ENCODE peak calls at places on chromosomes 13 and 19, in seven cellular contexts. T is heart right ventricle, O is IMR-90, J is uterus, D is GM23248, H is neuronal stem cell, P is pancreas. K is an unnamed sample.

GRCh38 chr19:11377756-11378155 is 3.3 kb downstream of the SWSAP1 start:
- DNase-seq in T (no peak), O (peak; percentile 37), J (no peak), D (peak; percentile 77), H (no peak), P (no peak), K (no peak)

GRCh38 chr13:28034256-28034655 is 45.8 kb upstream of the URAD start:
- DNase-seq in T (no peak), O (no peak), J (no peak), D (no peak), H (no peak), P (no peak), K (no peak)

GRCh38 chr13:30526612-30527217 is 61.0 kb upstream of the HMGB1 start:
- DNase-seq in T (peak; percentile 6), O (peak; percentile 25), J (peak; percentile 39), D (no peak), H (no peak), P (no peak), K (no peak)

GRCh38 chr19:51181377-51181912 is 39.3 kb downstream of the SIGLEC7 start:
- DNase-seq in T (no peak), O (no peak), J (no peak), D (no peak), H (no peak), P (no peak), K (no peak)

GRCh38 chr19:55369651-55370304 is 485 bp downstream of the IL11 start:
- DNase-seq in T (no peak), O (peak; percentile 76), J (no peak), D (peak; percentile 95), H (peak; percentile 63), P (no peak), K (no peak)

GRCh38 chr19:28596561-28597071 is 616.3 kb downstream of the UQCRFS1 start:
- DNase-seq in T (no peak), O (no peak), J (no peak), D (no peak), H (no peak), P (peak; percentile 37), K (no peak)

GRCh38 chr13:33676700-33677048 is 141.3 kb upstream of the RFC3 start:
- DNase-seq in T (peak; percentile 64), O (peak; percentile 21), J (peak; percentile 29), D (peak; percentile 69), H (no peak), P (peak; percentile 59), K (peak; percentile 70)

GRCh38 chr13:96090240-96091101 is 564 bp downstream of the HS6ST3 start:
- DNase-seq in T (no peak), O (no peak), J (no peak), D (peak; percentile 48), H (peak; percentile 11), P (peak; percentile 46), K (no peak)

GRCh38 chr13:93603043-93603442 is 376.4 kb downstream of the GPC6 start:
- DNase-seq in T (no peak), O (peak; percentile 82), J (no peak), D (peak; percentile 95), H (no peak), P (no peak), K (no peak)

GRCh38 chr19:53130506-53130905 is 2.2 kb downstream of the ZNF415 start:
- DNase-seq in T (peak; percentile 11), O (no peak), J (no peak), D (peak; percentile 13), H (no peak), P (no peak), K (no peak)

GRCh38 chr13:20128459-20128927 is 32.4 kb downstream of the GJA3 start:
- DNase-seq in T (no peak), O (no peak), J (no peak), D (no peak), H (no peak), P (peak; percentile 62), K (peak; percentile 33)

GRCh38 chr19:4380254-4380727 is 20.1 kb downstream of the SH3GL1 start:
- DNase-seq in T (peak; percentile 60), O (no peak), J (peak; percentile 27), D (peak; percentile 47), H (no peak), P (peak; percentile 51), K (no peak)

GRCh38 chr19:39411832-39412099 is 703 bp upstream of the PLEKHG2 start:
- DNase-seq in T (peak; percentile 92), O (peak; percentile 92), J (peak; percentile 91), D (peak; percentile 96), H (peak; percentile 89), P (peak; percentile 89), K (peak; percentile 97)

GRCh38 chr19:39413903-39414608 is 1.6 kb downstream of the PLEKHG2 start:
- DNase-seq in T (no peak), O (peak; percentile 28), J (peak; percentile 47), D (peak; percentile 44), H (no peak), P (peak; percentile 55), K (peak; percentile 43)

GRCh38 chr19:39413269-39413902 is 917 bp downstream of the PLEKHG2 start:
- DNase-seq in T (peak; percentile 87), O (peak; percentile 60), J (peak; percentile 82), D (peak; percentile 75), H (no peak), P (peak; percentile 75), K (peak; percentile 56)

GRCh38 chr19:39412100-39412866 is at the start of gene PLEKHG2:
- DNase-seq in T (peak; percentile 98), O (peak; percentile 100), J (peak; percentile 98), D (peak; percentile 100), H (peak; percentile 100), P (peak; percentile 95), K (peak; percentile 95)

GRCh38 chr19:39412867-39413268 is 399 bp downstream of the PLEKHG2 start:
- DNase-seq in T (no peak), O (no peak), J (no peak), D (no peak), H (no peak), P (no peak), K (no peak)
- H3K4me1 ChIP-seq in T (peaks cover 14% of the 10 kb centered on the region), O (peaks cover 26% of the 10 kb centered on the region), J (peaks cover 20% of the 10 kb centered on the region), D (peaks cover 16% of the 10 kb centered on the region), H (peaks cover 35% of the 10 kb centered on the region), P (peaks cover 12% of the 10 kb centered on the region), K (peaks cover 13% of the 10 kb centered on the region)

GRCh38 chr19:13018037-13018914 is 23.0 kb downstream of the NFIX start:
- DNase-seq in T (peak; percentile 75), O (peak; percentile 35), J (peak; percentile 84), D (peak; percentile 77), H (no peak), P (no peak), K (no peak)
- H3K4me1 ChIP-seq in T (peaks cover 50% of the 10 kb centered on the region), O (peaks cover 48% of the 10 kb centered on the region), J (peaks cover 28% of the 10 kb centered on the region), D (peaks cover 79% of the 10 kb centered on the region), H (peaks cover 10% of the 10 kb centered on the region), P (peaks cover 4% of the 10 kb centered on the region), K (peaks cover 7% of the 10 kb centered on the region)

GRCh38 chr19:49427339-49427738 is 2.2 kb downstream of the GFY start:
- DNase-seq in T (no peak), O (no peak), J (no peak), D (no peak), H (no peak), P (no peak), K (no peak)
- H3K4me1 ChIP-seq in T (peaks cover 7% of the 10 kb centered on the region), O (peaks cover 2% of the 10 kb centered on the region), J (peaks cover 7% of the 10 kb centered on the region), D (no peaks in the 10 kb centered on the region), H (peaks cover 28% of the 10 kb centered on the region), P (no peaks in the 10 kb centered on the region), K (peaks cover 8% of the 10 kb centered on the region)

DNA sequence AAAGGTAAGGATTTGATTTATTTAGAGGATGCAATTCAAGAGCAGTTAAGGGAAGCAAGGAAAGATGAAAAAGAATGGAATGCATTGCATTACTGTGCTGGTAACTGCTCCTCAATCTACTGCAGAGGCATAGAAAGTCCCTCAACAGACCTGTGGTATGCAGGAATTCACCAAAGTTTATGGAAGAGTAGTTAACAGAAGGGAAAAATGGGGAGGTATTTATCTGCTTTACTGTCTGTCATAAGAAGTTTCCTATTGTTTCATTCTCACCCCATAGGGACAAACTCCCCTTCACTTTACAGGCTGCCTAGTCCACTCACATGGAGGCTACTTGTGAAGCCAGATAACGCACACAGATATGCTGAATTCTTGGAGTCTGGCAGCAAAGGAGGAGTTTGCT is 354.9 kb upstream of the SPRY2 start:
- DNase-seq in T (no peak), O (no peak), J (no peak), D (no peak), H (no peak), P (no peak), K (no peak)
- H3K4me1 ChIP-seq in T (no peaks in the 10 kb centered on the region), O (no peaks in the 10 kb centered on the region), J (no peaks in the 10 kb centered on the region), D (no peaks in the 10 kb centered on the region), H (no peaks in the 10 kb centered on the region), P (no peaks in the 10 kb centered on the region), K (no peaks in the 10 kb centered on the region)

DNA sequence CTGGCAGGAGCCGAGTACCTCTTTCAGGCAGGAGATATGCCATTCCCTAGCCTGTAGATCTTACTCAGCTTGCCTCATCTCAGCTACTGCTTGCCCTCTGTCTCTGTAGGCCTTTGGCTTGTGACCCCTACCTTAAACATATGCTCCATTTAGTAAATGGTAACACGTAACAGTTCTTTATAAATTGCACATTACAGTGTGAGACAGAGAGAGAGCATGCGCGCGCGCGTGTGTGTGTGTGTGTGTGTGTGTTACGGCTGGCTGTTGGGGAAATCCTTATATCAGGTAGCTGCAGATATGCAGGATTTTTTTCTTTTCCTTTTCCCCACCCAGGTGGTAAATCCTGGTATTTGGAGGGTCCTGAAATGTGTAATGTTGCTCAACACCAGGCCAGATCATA is 4.2 kb downstream of the SPINT2 start:
- DNase-seq in T (no peak), O (no peak), J (no peak), D (no peak), H (no peak), P (no peak), K (no peak)
- H3K4me1 ChIP-seq in T (peaks cover 9% of the 10 kb centered on the region), O (peaks cover 21% of the 10 kb centered on the region), J (no peaks in the 10 kb centered on the region), D (peaks cover 34% of the 10 kb centered on the region), H (peaks cover 20% of the 10 kb centered on the region), P (peaks cover 22% of the 10 kb centered on the region), K (peaks cover 23% of the 10 kb centered on the region)